ENCODE peak calls at places on chromosomes 11 and 22, in six cellular contexts. One of them, this sample, is unnamed.

GRCh38 chr11:11039249-11039965 is 181.6 kb upstream of the ZBED5 start:
- DNase-seq in K562: no peak
- DNase-seq in transverse colon: no peak
- DNase-seq in endothelial cell of umbilical vein: no peak
- DNase-seq in tibial nerve: no peak
- DNase-seq in prostate gland: no peak
- DNase-seq in this sample: no peak

GRCh38 chr11:96288915-96289314 is 54.1 kb downstream of the MAML2 start:
- DNase-seq in endothelial cell of umbilical vein: no peak
- DNase-seq in tibial nerve: no peak
- DNase-seq in transverse colon: no peak
- DNase-seq in prostate gland: no peak
- DNase-seq in K562: no peak
- DNase-seq in this sample: no peak

GRCh38 chr11:12126352-12127019 is 16.1 kb downstream of the MICAL2 start:
- DNase-seq in transverse colon: no peak
- DNase-seq in K562: no peak
- DNase-seq in tibial nerve: no peak
- DNase-seq in endothelial cell of umbilical vein: no peak
- DNase-seq in prostate gland: no peak
- DNase-seq in this sample: no peak

GRCh38 chr11:12674571-12674935 is 332 bp downstream of the TEAD1 start:
- DNase-seq in transverse colon: peak; percentile 31
- DNase-seq in K562: peak; percentile 53
- DNase-seq in prostate gland: no peak
- DNase-seq in tibial nerve: no peak
- DNase-seq in endothelial cell of umbilical vein: no peak
- DNase-seq in this sample: peak; percentile 40

GRCh38 chr11:550746-551085 is 9.8 kb downstream of the LMNTD2 start:
- DNase-seq in K562: no peak
- DNase-seq in transverse colon: no peak
- DNase-seq in endothelial cell of umbilical vein: no peak
- DNase-seq in prostate gland: no peak
- DNase-seq in tibial nerve: no peak
- DNase-seq in this sample: no peak

GRCh38 chr11:16299884-16300778 is 56.2 kb downstream of the SOX6 start:
- DNase-seq in transverse colon: no peak
- DNase-seq in tibial nerve: no peak
- DNase-seq in K562: peak; percentile 26
- DNase-seq in prostate gland: no peak
- DNase-seq in endothelial cell of umbilical vein: no peak
- DNase-seq in this sample: no peak

GRCh38 chr11:93122535-93122934 is 75.3 kb downstream of the SLC36A4 start:
- DNase-seq in tibial nerve: no peak
- DNase-seq in K562: no peak
- DNase-seq in endothelial cell of umbilical vein: no peak
- DNase-seq in transverse colon: no peak
- DNase-seq in prostate gland: no peak
- DNase-seq in this sample: no peak

GRCh38 chr22:46797355-46797754 is 34.9 kb downstream of the TBC1D22A start:
- DNase-seq in K562: no peak
- DNase-seq in transverse colon: no peak
- DNase-seq in tibial nerve: no peak
- DNase-seq in prostate gland: no peak
- DNase-seq in endothelial cell of umbilical vein: no peak
- DNase-seq in this sample: no peak

GRCh38 chr11:87038235-87038960 is 664 bp downstream of the TMEM135 start:
- DNase-seq in prostate gland: no peak
- DNase-seq in K562: no peak
- DNase-seq in endothelial cell of umbilical vein: peak; percentile 35
- DNase-seq in tibial nerve: no peak
- DNase-seq in transverse colon: no peak
- DNase-seq in this sample: no peak

GRCh38 chr22:20186183-20186870 is 35.5 kb upstream of the CCDC188 start:
- DNase-seq in prostate gland: no peak
- DNase-seq in K562: peak; percentile 86
- DNase-seq in endothelial cell of umbilical vein: peak; percentile 10
- DNase-seq in tibial nerve: no peak
- DNase-seq in transverse colon: no peak
- DNase-seq in this sample: no peak

GRCh38 chr11:106695506-106695905 is 322.8 kb downstream of the GUCY1A2 start:
- DNase-seq in prostate gland: no peak
- DNase-seq in K562: no peak
- DNase-seq in endothelial cell of umbilical vein: no peak
- DNase-seq in transverse colon: no peak
- DNase-seq in tibial nerve: no peak
- DNase-seq in this sample: no peak

GRCh38 chr11:91731051-91731450 is 493.6 kb upstream of the FAT3 start:
- DNase-seq in K562: no peak
- DNase-seq in prostate gland: no peak
- DNase-seq in tibial nerve: no peak
- DNase-seq in transverse colon: no peak
- DNase-seq in endothelial cell of umbilical vein: no peak
- DNase-seq in this sample: no peak

GRCh38 chr11:30344085-30344484 is 21.2 kb downstream of the ARL14EP start:
- DNase-seq in tibial nerve: no peak
- DNase-seq in K562: no peak
- DNase-seq in transverse colon: no peak
- DNase-seq in prostate gland: no peak
- DNase-seq in endothelial cell of umbilical vein: no peak
- DNase-seq in this sample: no peak

GRCh38 chr11:79090191-79090590 is 350.6 kb downstream of the TENM4 start:
- DNase-seq in prostate gland: no peak
- DNase-seq in K562: no peak
- DNase-seq in transverse colon: no peak
- DNase-seq in tibial nerve: no peak
- DNase-seq in endothelial cell of umbilical vein: no peak
- DNase-seq in this sample: no peak

GRCh38 chr22:50599816-50600454 is 658 bp upstream of the MAPK8IP2 start:
- DNase-seq in K562: peak; percentile 82
- DNase-seq in transverse colon: peak; percentile 49
- DNase-seq in prostate gland: no peak
- DNase-seq in tibial nerve: no peak
- DNase-seq in endothelial cell of umbilical vein: peak; percentile 26
- DNase-seq in this sample: peak; percentile 59

GRCh38 chr22:40123387-40123786 is 54.3 kb upstream of the TNRC6B start:
- DNase-seq in transverse colon: no peak
- DNase-seq in tibial nerve: no peak
- DNase-seq in prostate gland: no peak
- DNase-seq in K562: peak; percentile 36
- DNase-seq in endothelial cell of umbilical vein: no peak
- DNase-seq in this sample: no peak

GRCh38 chr11:29119116-29119515 is 897.7 kb downstream of the KCNA4 start:
- DNase-seq in tibial nerve: no peak
- DNase-seq in K562: no peak
- DNase-seq in transverse colon: no peak
- DNase-seq in endothelial cell of umbilical vein: no peak
- DNase-seq in prostate gland: no peak
- DNase-seq in this sample: no peak

GRCh38 chr11:95108159-95108611 is 18.5 kb downstream of the ENDOD1 start:
- DNase-seq in transverse colon: peak; percentile 29
- DNase-seq in tibial nerve: no peak
- DNase-seq in K562: no peak
- DNase-seq in endothelial cell of umbilical vein: peak; percentile 90
- DNase-seq in prostate gland: peak; percentile 52
- DNase-seq in this sample: peak; percentile 45

GRCh38 chr11:133078591-133079179 is 453.6 kb downstream of the OPCML start:
- DNase-seq in transverse colon: peak; percentile 20
- DNase-seq in K562: peak; percentile 48
- DNase-seq in endothelial cell of umbilical vein: peak; percentile 27
- DNase-seq in prostate gland: peak; percentile 16
- DNase-seq in tibial nerve: no peak
- DNase-seq in this sample: peak; percentile 60

GRCh38 chr11:92929168-92930053 is 40.0 kb upstream of the MTNR1B start:
- DNase-seq in endothelial cell of umbilical vein: no peak
- DNase-seq in prostate gland: no peak
- DNase-seq in K562: no peak
- DNase-seq in tibial nerve: no peak
- DNase-seq in transverse colon: no peak
- DNase-seq in this sample: no peak

GRCh38 chr22:20116376-20116950 is 559 bp downstream of the RANBP1 start:
- DNase-seq in tibial nerve: no peak
- DNase-seq in endothelial cell of umbilical vein: no peak
- DNase-seq in prostate gland: no peak
- DNase-seq in K562: peak; percentile 88
- DNase-seq in transverse colon: no peak
- DNase-seq in this sample: no peak

GRCh38 chr11:115919341-115920086 is 415.3 kb upstream of the CADM1 start:
- DNase-seq in K562: no peak
- DNase-seq in tibial nerve: no peak
- DNase-seq in endothelial cell of umbilical vein: no peak
- DNase-seq in prostate gland: no peak
- DNase-seq in transverse colon: no peak
- DNase-seq in this sample: no peak

DNA sequence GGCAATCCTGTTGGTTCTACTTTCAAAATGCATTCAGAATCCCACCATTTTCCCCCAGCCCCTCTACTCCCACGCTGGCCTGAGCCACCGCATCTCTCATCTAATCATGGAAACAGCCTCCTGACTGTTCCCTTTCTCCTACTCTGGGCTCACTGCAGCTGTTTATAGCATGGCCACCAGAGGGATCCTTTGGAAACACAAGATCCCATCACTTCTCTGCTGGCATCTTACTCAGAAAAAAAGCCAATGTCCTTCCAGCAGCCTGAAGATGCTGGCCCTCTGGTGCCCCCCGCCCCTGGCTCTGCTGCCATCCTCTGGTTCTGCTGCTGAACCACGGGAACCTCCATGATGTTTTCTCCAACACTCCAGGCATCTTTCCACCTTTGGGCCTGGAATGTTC is 11.1 kb downstream of the MS4A8 start:
- DNase-seq in K562: no peak
- DNase-seq in tibial nerve: no peak
- DNase-seq in endothelial cell of umbilical vein: no peak
- DNase-seq in transverse colon: no peak
- DNase-seq in prostate gland: no peak
- DNase-seq in this sample: no peak
- TF ChIP-seq POLR2A in K562: no peak
- TF ChIP-seq POLR2A in tibial nerve: no peak
- TF ChIP-seq POLR2A in endothelial cell of umbilical vein: no peak
- TF ChIP-seq POLR2A in transverse colon: no peak
- TF ChIP-seq POLR2A in prostate gland: no peak
- TF ChIP-seq POLR2A in this sample: no peak

GRCh38 chr22:38203855-38204497 is 2.2 kb downstream of the MAFF start:
- DNase-seq in K562: no peak
- DNase-seq in endothelial cell of umbilical vein: peak; percentile 89
- DNase-seq in prostate gland: no peak
- DNase-seq in transverse colon: no peak
- DNase-seq in tibial nerve: no peak
- DNase-seq in this sample: no peak
- TF ChIP-seq POLR2A in K562: no peak
- TF ChIP-seq POLR2A in endothelial cell of umbilical vein: peak; percentile 66
- TF ChIP-seq POLR2A in prostate gland: no peak
- TF ChIP-seq POLR2A in transverse colon: no peak
- TF ChIP-seq POLR2A in tibial nerve: no peak
- TF ChIP-seq POLR2A in this sample: no peak

GRCh38 chr11:45741032-45741431 is 63.9 kb upstream of the SLC35C1 start:
- DNase-seq in prostate gland: no peak
- DNase-seq in K562: no peak
- DNase-seq in tibial nerve: no peak
- DNase-seq in transverse colon: no peak
- DNase-seq in endothelial cell of umbilical vein: no peak
- DNase-seq in this sample: no peak
- TF ChIP-seq POLR2A in prostate gland: no peak
- TF ChIP-seq POLR2A in K562: no peak
- TF ChIP-seq POLR2A in tibial nerve: no peak
- TF ChIP-seq POLR2A in transverse colon: no peak
- TF ChIP-seq POLR2A in endothelial cell of umbilical vein: no peak
- TF ChIP-seq POLR2A in this sample: no peak

DNA sequence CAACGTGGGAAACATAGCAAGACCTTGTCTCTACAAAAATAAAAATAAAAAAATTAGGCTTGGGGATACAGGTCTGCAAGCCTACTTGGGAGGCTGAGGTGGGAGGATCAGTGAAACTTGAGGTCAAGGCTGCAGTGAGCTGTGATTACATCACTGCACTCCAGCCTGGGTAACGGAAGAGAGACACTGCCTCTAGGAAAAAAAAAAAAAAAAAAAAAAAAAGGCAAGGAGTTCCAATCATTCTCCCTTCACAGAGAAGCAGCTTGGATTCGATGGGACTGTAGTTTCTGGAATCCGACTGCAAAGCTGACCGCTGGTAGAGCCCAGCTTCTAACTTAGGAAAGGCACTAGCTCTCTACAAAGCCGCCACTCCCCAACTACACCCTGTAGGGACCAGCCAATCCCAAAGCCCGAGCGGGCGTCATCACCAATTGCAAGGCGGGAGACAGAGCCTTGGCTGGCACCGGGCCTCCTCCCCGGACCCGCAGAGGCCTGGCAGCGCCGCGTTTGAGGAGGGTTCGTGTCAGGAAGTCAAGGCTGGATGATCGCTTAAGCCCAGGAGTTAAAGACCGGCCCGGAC is 699 bp upstream of the DDB2 start:
- DNase-seq in tibial nerve: peak; percentile 85
- DNase-seq in endothelial cell of umbilical vein: peak; percentile 77
- DNase-seq in prostate gland: peak; percentile 90
- DNase-seq in K562: peak; percentile 35
- DNase-seq in transverse colon: peak; percentile 94
- DNase-seq in this sample: peak; percentile 94
- TF ChIP-seq POLR2A in tibial nerve: peak; percentile 54
- TF ChIP-seq POLR2A in endothelial cell of umbilical vein: peak; percentile 8
- TF ChIP-seq POLR2A in prostate gland: peak; percentile 70
- TF ChIP-seq POLR2A in K562: no peak
- TF ChIP-seq POLR2A in transverse colon: peak; percentile 86
- TF ChIP-seq POLR2A in this sample: no peak

GRCh38 chr22:36252754-36253522 is at the start of gene APOL1:
- DNase-seq in transverse colon: peak; percentile 71
- DNase-seq in endothelial cell of umbilical vein: peak; percentile 69
- DNase-seq in prostate gland: peak; percentile 65
- DNase-seq in tibial nerve: no peak
- DNase-seq in K562: peak; percentile 57
- DNase-seq in this sample: peak; percentile 63
- TF ChIP-seq POLR2A in transverse colon: peak; percentile 58
- TF ChIP-seq POLR2A in endothelial cell of umbilical vein: no peak
- TF ChIP-seq POLR2A in prostate gland: peak; percentile 80
- TF ChIP-seq POLR2A in tibial nerve: peak; percentile 14
- TF ChIP-seq POLR2A in K562: peak; percentile 54
- TF ChIP-seq POLR2A in this sample: no peak

DNA sequence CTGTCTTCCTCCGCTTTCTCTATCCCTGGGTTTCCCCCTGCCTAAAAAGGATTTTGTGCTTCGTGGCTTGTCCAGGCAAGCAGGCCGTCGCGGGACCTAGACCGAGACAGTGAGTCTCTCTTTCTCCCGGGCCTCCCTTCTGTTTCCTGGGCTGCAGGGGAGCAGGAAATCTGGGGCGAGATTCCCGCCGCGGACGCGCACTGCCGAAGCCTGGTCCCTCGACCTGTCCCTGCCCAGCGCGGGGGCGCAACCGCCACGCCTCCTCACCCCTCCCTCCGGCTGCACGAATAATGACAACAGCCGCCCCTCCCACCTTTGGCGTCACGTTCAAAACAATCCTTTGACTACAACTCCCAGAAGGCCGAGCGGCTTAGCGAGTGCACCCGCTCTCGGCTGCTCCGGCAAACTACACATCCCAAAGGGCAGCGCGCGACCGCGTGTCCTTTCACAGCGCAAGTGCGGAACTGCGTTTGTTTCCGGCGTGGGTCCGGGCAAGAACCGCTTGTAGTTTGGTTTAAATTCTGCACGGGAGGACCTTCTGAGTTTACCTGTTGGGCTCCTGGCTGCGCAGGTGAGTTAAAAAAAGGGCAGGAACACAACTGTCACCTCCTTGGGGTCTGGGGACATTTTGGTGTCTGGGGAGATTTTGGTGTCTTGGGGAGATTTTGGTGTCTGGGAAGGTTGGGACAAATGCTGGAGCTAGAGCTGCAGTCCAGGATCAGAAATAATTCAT is at the start of gene CLP1:
- DNase-seq in K562: peak; percentile 96
- DNase-seq in prostate gland: peak; percentile 100
- DNase-seq in tibial nerve: peak; percentile 99
- DNase-seq in endothelial cell of umbilical vein: peak; percentile 99
- DNase-seq in transverse colon: peak; percentile 100
- DNase-seq in this sample: peak; percentile 99
- TF ChIP-seq POLR2A in K562: peak; percentile 83
- TF ChIP-seq POLR2A in prostate gland: peak; percentile 87
- TF ChIP-seq POLR2A in tibial nerve: peak; percentile 94
- TF ChIP-seq POLR2A in endothelial cell of umbilical vein: peak; percentile 70
- TF ChIP-seq POLR2A in transverse colon: peak; percentile 76
- TF ChIP-seq POLR2A in this sample: no peak